ENCODE peak calls at places on chromosomes 11 and 22, in eight cellular contexts. G, V, D, O, K, I, T and S are unnamed samples.

GRCh38 chr11:65900125-65900898 is at the start of gene FOSL1:
- DNase-seq in T (peak), G (peak), K (peak), D (peak), V (peak), O (peak), I (peak), S (peak)

GRCh38 chr11:69893631-69894030 is 74.4 kb upstream of the FGF3 start:
- DNase-seq in D (peak), O (no peak), I (no peak), G (no peak), V (no peak), T (no peak), K (no peak), S (no peak)

GRCh38 chr11:43737194-43737575 is 56.6 kb downstream of the HSD17B12 start:
- DNase-seq in V (no peak), I (no peak), G (no peak), K (no peak), T (no peak), O (no peak), D (no peak), S (no peak)

GRCh38 chr11:24760681-24761080 is 263.8 kb downstream of the LUZP2 start:
- DNase-seq in D (no peak), O (no peak), T (no peak), I (no peak), V (no peak), G (no peak), K (no peak), S (no peak)

GRCh38 chr22:31179345-31179744 is 19.4 kb downstream of the RNF185 start:
- DNase-seq in D (peak), K (no peak), I (no peak), G (no peak), T (peak), V (peak), O (no peak), S (no peak)

GRCh38 chr11:94815705-94816344 is 47.7 kb downstream of the AMOTL1 start:
- DNase-seq in I (no peak), V (no peak), K (no peak), O (no peak), D (no peak), T (peak), G (no peak), S (peak)

GRCh38 chr11:76257040-76257730 is 50.9 kb upstream of the WNT11 start:
- DNase-seq in K (no peak), I (no peak), G (no peak), T (peak), V (no peak), D (no peak), O (no peak), S (no peak)

GRCh38 chr22:27558658-27559371 is 242.7 kb downstream of the MN1 start:
- DNase-seq in G (no peak), I (no peak), T (no peak), K (no peak), V (no peak), O (no peak), D (no peak), S (no peak)

GRCh38 chr11:67279589-67280340 is 9.3 kb upstream of the ANKRD13D start:
- DNase-seq in D (peak), T (no peak), G (no peak), I (no peak), O (peak), K (no peak), V (no peak), S (no peak)

GRCh38 chr11:67271548-67272284 is 5.4 kb downstream of the GRK2 start:
- DNase-seq in O (peak), D (peak), G (no peak), T (peak), K (no peak), V (peak), I (no peak), S (no peak)

GRCh38 chr11:9525116-9525515 is 48.4 kb upstream of the WEE1 start:
- DNase-seq in I (no peak), K (no peak), D (no peak), G (no peak), V (no peak), T (no peak), O (no peak), S (peak)

GRCh38 chr11:48001438-48002021 is 21.2 kb downstream of the PTPRJ start:
- DNase-seq in D (no peak), I (no peak), G (peak), V (no peak), T (no peak), K (no peak), O (no peak), S (peak)

GRCh38 chr22:33886696-33887095 is 33.6 kb downstream of the LARGE1 start:
- DNase-seq in T (no peak), K (no peak), I (no peak), O (no peak), G (no peak), V (no peak), D (no peak), S (no peak)

GRCh38 chr11:12372111-12372510 is 5.3 kb upstream of the PARVA start:
- DNase-seq in I (no peak), O (no peak), D (no peak), V (no peak), T (no peak), G (no peak), K (no peak), S (no peak)

GRCh38 chr11:498297-499181 is 8.5 kb downstream of the RNH1 start:
- DNase-seq in V (no peak), G (no peak), K (no peak), D (peak), O (no peak), I (peak), T (no peak), S (no peak)

GRCh38 chr11:6443269-6444003 is 2.6 kb upstream of the HPX start:
- DNase-seq in I (peak), D (peak), V (no peak), O (peak), K (peak), G (no peak), T (peak), S (peak)

GRCh38 chr11:123034587-123034986 is 27.3 kb downstream of the HSPA8 start:
- DNase-seq in G (no peak), K (no peak), D (no peak), I (no peak), T (no peak), O (no peak), V (no peak), S (no peak)

GRCh38 chr11:111974451-111974850 is 37.3 kb downstream of the DIXDC1 start:
- DNase-seq in V (no peak), D (no peak), I (no peak), O (no peak), G (no peak), T (no peak), K (no peak), S (no peak)

GRCh38 chr11:5564259-5565019 is 16.1 kb upstream of the OR52H1 start:
- DNase-seq in G (no peak), K (no peak), O (no peak), V (no peak), D (no peak), T (no peak), I (no peak), S (peak)

GRCh38 chr11:66142370-66143263 is 72.5 kb downstream of the PACS1 start:
- DNase-seq in I (no peak), V (no peak), O (peak), T (peak), K (no peak), G (no peak), D (no peak), S (peak)

GRCh38 chr11:37978647-37979046 is 1380.6 kb upstream of the RAG2 start:
- DNase-seq in D (no peak), I (no peak), G (no peak), T (no peak), O (no peak), V (no peak), K (no peak), S (peak)

GRCh38 chr11:99015634-99016454 is 4.9 kb upstream of the CNTN5 start:
- DNase-seq in I (peak), O (peak), V (no peak), K (no peak), T (no peak), D (no peak), G (no peak), S (peak)

GRCh38 chr11:23078289-23078971 is 218.2 kb upstream of the CCDC179 start:
- DNase-seq in V (no peak), K (no peak), O (no peak), I (no peak), D (no peak), T (no peak), G (peak), S (peak)

GRCh38 chr11:72578541-72578940 is 95.7 kb downstream of the PDE2A start:
- DNase-seq in K (no peak), D (peak), V (no peak), O (no peak), G (no peak), T (no peak), I (peak), S (no peak)

GRCh38 chr22:41695211-41695610 is 4.1 kb upstream of the MEI1 start:
- DNase-seq in O (no peak), V (no peak), I (no peak), T (no peak), G (no peak), K (no peak), D (no peak), S (peak)

GRCh38 chr11:3222941-3223905 is 4.6 kb upstream of the MRGPRG start:
- DNase-seq in T (peak), V (no peak), O (no peak), G (no peak), I (peak), K (no peak), D (no peak), S (no peak)

GRCh38 chr11:128924109-128924508 is 18.6 kb downstream of the TP53AIP1 start:
- DNase-seq in T (no peak), O (no peak), I (no peak), V (no peak), G (no peak), K (no peak), D (no peak), S (no peak)

GRCh38 chr11:128919192-128919591 is 23.5 kb downstream of the TP53AIP1 start:
- DNase-seq in G (no peak), T (no peak), O (no peak), I (no peak), V (no peak), D (no peak), K (no peak), S (no peak)

GRCh38 chr11:128920651-128921050 is 22.0 kb downstream of the TP53AIP1 start:
- DNase-seq in T (no peak), D (no peak), G (no peak), V (no peak), K (no peak), I (no peak), O (peak), S (no peak)

GRCh38 chr11:128924618-128925017 is 18.1 kb downstream of the TP53AIP1 start:
- DNase-seq in O (no peak), I (no peak), T (no peak), D (no peak), K (no peak), G (no peak), V (no peak), S (no peak)

DNA sequence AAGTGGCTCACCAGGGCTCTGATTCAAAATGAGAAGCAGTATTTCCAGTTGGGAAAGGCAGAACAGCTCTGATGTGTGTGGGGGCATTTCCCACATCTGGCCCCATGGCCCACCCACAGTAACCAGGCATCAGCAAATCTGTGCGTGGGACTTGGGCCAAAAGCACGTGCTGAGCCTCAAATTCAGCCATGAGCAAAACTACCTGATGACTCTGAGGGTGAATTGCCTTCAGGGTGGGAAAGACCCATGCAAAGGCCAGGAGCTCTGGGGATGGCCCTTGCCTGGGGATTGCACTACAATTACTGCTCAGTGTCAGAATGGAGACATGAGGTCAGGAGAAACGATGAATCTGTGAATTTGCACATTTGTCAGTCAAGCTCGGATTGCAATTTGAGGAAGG is 20.9 kb downstream of the TP53AIP1 start:
- DNase-seq in I (no peak), G (no peak), V (no peak), O (no peak), T (no peak), K (no peak), D (no peak), S (no peak)
- TF ChIP-seq CTCF in I (no peak), G (no peak), V (no peak), O (no peak), T (no peak), K (no peak), D (no peak), S (no peak)

GRCh38 chr11:113477321-113477720 is 2.1 kb upstream of the DRD2 start:
- DNase-seq in K (no peak), V (no peak), G (no peak), O (no peak), D (no peak), I (peak), T (no peak), S (no peak)

GRCh38 chr11:113476553-113476952 is 1.4 kb upstream of the DRD2 start:
- DNase-seq in O (no peak), D (no peak), I (no peak), T (no peak), K (no peak), G (no peak), V (no peak), S (no peak)

GRCh38 chr11:113474362-113475159 is 637 bp downstream of the DRD2 start:
- DNase-seq in T (peak), O (peak), I (peak), G (peak), D (peak), V (peak), K (peak), S (peak)

GRCh38 chr11:113473983-113474361 is 1.2 kb downstream of the DRD2 start:
- DNase-seq in K (no peak), V (no peak), T (no peak), O (no peak), G (no peak), I (no peak), D (no peak), S (no peak)

DNA sequence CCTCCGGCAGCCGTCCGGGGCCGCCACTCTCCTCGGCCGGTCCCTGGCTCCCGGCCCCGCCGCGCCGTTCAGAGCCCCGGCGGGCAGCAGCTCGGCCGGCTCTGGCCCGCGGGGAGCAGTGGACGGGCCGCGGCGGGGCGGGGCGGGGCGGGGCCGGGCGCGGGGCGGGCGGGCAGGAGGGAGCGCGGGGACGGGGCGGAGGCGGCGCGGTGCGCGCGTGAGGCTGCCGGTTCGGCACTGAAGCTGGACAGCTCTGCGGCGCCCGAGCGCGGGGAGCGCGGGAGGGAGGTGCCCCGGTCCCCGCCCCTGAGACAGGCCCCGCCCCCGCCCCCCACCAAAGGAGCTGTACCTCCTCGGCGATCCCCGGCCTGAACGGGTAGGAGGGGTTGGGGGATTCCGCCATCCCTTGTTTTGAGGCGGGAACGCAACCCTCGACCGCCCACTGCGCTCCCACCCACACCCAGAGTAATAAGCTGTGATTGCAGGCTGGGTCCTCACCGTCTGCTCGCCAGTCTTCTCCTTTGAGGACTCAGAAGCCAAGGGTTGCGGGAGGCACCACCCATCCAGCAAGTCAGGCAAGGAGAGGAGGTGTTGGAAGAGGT is at the start of gene DRD2:
- DNase-seq in D (no peak), T (peak), I (peak), O (peak), V (no peak), K (no peak), G (no peak), S (no peak)
- H3K4me3 ChIP-seq in D (no peak), T (peak), I (no peak), O (no peak), V (peak), K (no peak), G (no peak), S (no peak)

DNA sequence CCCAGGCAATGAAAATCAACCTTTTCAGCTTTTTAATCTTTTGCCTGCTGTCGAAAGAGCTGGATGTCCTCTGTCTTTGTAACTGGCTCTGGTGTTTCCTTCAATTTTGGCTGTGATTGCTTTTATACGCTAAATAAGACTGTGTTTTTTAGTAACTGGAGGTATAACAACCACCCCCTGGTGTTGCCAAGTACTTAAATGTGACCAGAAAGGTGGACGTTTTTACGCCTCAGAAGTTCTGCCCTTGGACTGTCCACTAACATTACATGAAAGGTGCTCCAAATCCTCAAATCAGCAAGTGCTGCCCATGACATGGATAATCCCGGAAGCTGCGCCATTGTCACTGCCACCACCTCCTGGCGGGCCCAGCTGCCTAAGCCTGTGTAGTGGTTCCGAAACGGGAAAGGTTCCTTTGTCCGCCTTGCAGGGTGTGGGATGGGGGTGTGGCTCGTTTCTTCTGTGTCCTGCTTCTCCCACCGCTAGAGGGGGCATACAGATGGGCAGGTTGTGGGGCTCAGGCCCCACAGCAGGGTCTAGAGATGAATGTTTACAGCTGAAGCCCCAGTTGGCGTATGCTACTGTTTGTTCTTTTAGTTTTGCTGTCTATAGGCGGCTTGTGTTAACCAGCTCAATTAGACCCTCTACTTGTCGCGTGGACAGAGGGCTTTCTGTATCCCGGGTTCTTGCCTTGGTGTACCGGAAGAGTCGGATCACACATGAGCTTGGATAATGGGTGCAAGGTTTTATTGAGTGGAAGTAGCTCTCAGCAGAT is 82.2 kb upstream of the SEPTIN5 start:
- DNase-seq in K (no peak), O (no peak), D (no peak), V (no peak), T (peak), G (no peak), I (peak), S (peak)
- TF ChIP-seq CTCF in K (no peak), O (peak), D (peak), V (peak), T (peak), G (peak), I (peak), S (peak)

GRCh38 chr22:37148742-37149665 is 712 bp downstream of the IL2RB start:
- DNase-seq in V (no peak), I (no peak), G (no peak), T (no peak), K (no peak), O (no peak), D (no peak), S (no peak)
- H3K4me3 ChIP-seq in V (peak), I (no peak), G (no peak), T (no peak), K (no peak), O (no peak), D (no peak), S (no peak)

DNA sequence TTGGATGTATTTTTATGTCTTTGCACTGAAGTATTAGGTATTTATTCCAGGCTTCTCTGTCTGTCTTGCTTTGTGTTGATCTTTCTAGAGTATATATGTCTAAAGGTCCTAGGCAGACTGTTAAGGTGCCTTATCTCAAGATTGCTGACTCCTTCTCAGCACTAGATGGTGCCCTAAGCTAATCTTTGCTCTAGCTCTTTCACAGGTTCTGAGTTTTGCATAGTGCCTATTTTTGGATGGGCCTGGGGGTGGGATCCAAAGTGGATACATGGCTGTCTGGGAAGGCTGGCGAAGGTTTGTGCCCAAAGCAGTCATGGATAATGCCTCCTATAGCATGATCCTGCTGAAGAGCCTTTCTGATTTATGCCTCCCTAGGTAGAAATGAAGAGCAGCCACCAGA is 154.9 kb downstream of the TRPC6 start:
- DNase-seq in O (no peak), T (no peak), V (no peak), I (no peak), D (no peak), K (no peak), G (no peak), S (no peak)
- TF ChIP-seq CTCF in O (no peak), T (peak), V (no peak), I (peak), D (no peak), K (no peak), G (peak), S (peak)

DNA sequence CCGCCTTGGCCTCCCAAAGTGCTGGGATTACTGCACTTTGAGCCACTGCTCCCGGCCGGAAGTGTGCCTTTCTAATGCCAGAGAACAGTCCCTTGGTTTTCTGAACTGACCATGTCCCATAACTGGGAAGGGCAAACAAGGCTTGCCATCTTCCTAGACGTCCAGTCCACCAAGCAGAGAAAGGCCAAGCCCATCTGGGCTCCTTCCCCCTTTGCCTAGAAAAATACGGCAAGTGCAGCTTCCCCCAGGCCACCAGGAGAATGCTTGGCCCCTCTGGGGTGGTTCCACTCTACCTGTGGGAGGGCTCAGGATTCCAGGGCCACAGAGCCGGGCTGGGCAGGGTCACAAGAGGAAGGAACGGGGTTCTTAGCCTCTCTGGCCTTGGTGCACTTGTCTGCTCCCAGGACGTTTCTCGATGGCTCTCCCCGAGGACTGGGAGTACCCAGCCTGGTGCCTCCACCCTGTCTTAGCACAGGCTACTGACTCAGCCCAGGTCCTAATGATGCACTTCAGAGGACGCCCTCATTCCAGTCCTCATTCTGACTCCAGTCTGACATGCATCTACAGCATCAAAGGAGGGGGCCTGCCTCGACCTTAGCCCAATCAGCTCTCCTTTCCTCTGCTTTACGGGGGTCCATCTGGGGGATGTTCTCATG is 1.2 kb downstream of the USP2 start:
- DNase-seq in O (no peak), T (no peak), D (peak), G (no peak), K (no peak), I (peak), V (peak), S (peak)
- H3K4me3 ChIP-seq in O (no peak), T (peak), D (peak), G (no peak), K (no peak), I (no peak), V (peak), S (no peak)